ENCODE peak calls at places on chromosome 18, in four cellular contexts. K, A, S and U are unnamed samples.

GRCh38 chr18:76149284-76149683 is 345.8 kb downstream of the ZNF516 start:
- DNase-seq in K (no peak), A (no peak), S (no peak), U (no peak)

GRCh38 chr18:68778280-68778875 is 19.5 kb upstream of the CCDC102B start:
- DNase-seq in K (no peak), A (no peak), S (no peak), U (no peak)

GRCh38 chr18:36333418-36333817 is 35.9 kb downstream of the FHOD3 start:
- DNase-seq in K (no peak), A (no peak), S (no peak), U (peak; percentile 5)

GRCh38 chr18:2959341-2959740 is 53.6 kb downstream of the LPIN2 start:
- DNase-seq in K (no peak), A (no peak), S (no peak), U (no peak)

GRCh38 chr18:34592961-34593382 is 117.1 kb upstream of the DTNA start:
- DNase-seq in K (peak; percentile 76), A (peak; percentile 2), S (peak; percentile 55), U (no peak)

GRCh38 chr18:4270016-4270415 is 185.1 kb downstream of the DLGAP1 start:
- DNase-seq in K (no peak), A (no peak), S (no peak), U (no peak)

GRCh38 chr18:1499265-1499664 is 594.6 kb downstream of the ADCYAP1 start:
- DNase-seq in K (no peak), A (no peak), S (no peak), U (no peak)

GRCh38 chr18:67553471-67553870 is 37.0 kb upstream of the DSEL start:
- DNase-seq in K (no peak), A (no peak), S (no peak), U (no peak)

GRCh38 chr18:41532344-41533086 is 422.5 kb upstream of the PIK3C3 start:
- DNase-seq in K (no peak), A (peak; percentile 2), S (no peak), U (no peak)

GRCh38 chr18:31445908-31446307 is 1.6 kb upstream of the DSG3 start:
- DNase-seq in K (no peak), A (no peak), S (no peak), U (no peak)

GRCh38 chr18:2997429-2997828 is 15.5 kb downstream of the LPIN2 start:
- DNase-seq in K (no peak), A (no peak), S (no peak), U (no peak)

GRCh38 chr18:55250729-55251128 is 291.5 kb upstream of the CCDC68 start:
- DNase-seq in K (no peak), A (no peak), S (no peak), U (no peak)

GRCh38 chr18:11146238-11146946 is 3.0 kb downstream of the PIEZO2 start:
- DNase-seq in K (peak; percentile 67), A (no peak), S (no peak), U (no peak)

GRCh38 chr18:35282353-35282752 is 7.7 kb downstream of the ZSCAN30 start:
- DNase-seq in K (no peak), A (no peak), S (no peak), U (no peak)

GRCh38 chr18:79496978-79497637 is 101.4 kb downstream of the NFATC1 start:
- DNase-seq in K (peak; percentile 87), A (no peak), S (no peak), U (peak; percentile 15)

GRCh38 chr18:61841709-61842108 is 51.1 kb downstream of the RNF152 start:
- DNase-seq in K (no peak), A (no peak), S (no peak), U (no peak)

GRCh38 chr18:50089702-50090101 is 105.2 kb downstream of the MYO5B start:
- DNase-seq in K (no peak), A (no peak), S (no peak), U (no peak)

GRCh38 chr18:25814841-25815458 is 275.5 kb downstream of the SS18 start:
- DNase-seq in K (no peak), A (no peak), S (no peak), U (no peak)

GRCh38 chr18:51122266-51123045 is 75.0 kb downstream of the MEX3C start:
- DNase-seq in K (no peak), A (no peak), S (no peak), U (no peak)

GRCh38 chr18:5643288-5643687 is 99.5 kb upstream of the EPB41L3 start:
- DNase-seq in K (no peak), A (no peak), S (no peak), U (no peak)

GRCh38 chr18:68662779-68663178 is 52.1 kb downstream of the TMX3 start:
- DNase-seq in K (no peak), A (no peak), S (no peak), U (no peak)

GRCh38 chr18:12038082-12038660 is 55.5 kb upstream of the ANKRD62 start:
- DNase-seq in K (peak; percentile 79), A (peak; percentile 24), S (peak; percentile 50), U (no peak)

GRCh38 chr18:61980355-61980754 is 87.5 kb upstream of the RNF152 start:
- DNase-seq in K (no peak), A (no peak), S (no peak), U (no peak)

GRCh38 chr18:48777026-48777736 is 173.6 kb downstream of the SMAD7 start:
- DNase-seq in K (peak; percentile 85), A (peak; percentile 50), S (no peak), U (no peak)

GRCh38 chr18:48951448-48952286 is 902 bp upstream of the SMAD7 start:
- DNase-seq in K (peak; percentile 97), A (peak; percentile 71), S (peak; percentile 87), U (peak; percentile 86)

GRCh38 chr18:59142274-59142673 is 2.6 kb downstream of the SEC11C start:
- DNase-seq in K (no peak), A (no peak), S (no peak), U (no peak)

GRCh38 chr18:30568333-30568732 is 474.2 kb downstream of the DSC3 start:
- DNase-seq in K (no peak), A (no peak), S (no peak), U (no peak)

GRCh38 chr18:65990944-65991708 is 240.3 kb downstream of the CDH7 start:
- DNase-seq in K (no peak), A (no peak), S (no peak), U (no peak)

GRCh38 chr18:21134895-21135294 is 23.3 kb upstream of the ROCK1 start:
- DNase-seq in K (no peak), A (no peak), S (no peak), U (no peak)
- TF ChIP-seq CTCF in K (peak; percentile 52), A (peak; percentile 8), S (no peak), U (peak; percentile 75)

DNA sequence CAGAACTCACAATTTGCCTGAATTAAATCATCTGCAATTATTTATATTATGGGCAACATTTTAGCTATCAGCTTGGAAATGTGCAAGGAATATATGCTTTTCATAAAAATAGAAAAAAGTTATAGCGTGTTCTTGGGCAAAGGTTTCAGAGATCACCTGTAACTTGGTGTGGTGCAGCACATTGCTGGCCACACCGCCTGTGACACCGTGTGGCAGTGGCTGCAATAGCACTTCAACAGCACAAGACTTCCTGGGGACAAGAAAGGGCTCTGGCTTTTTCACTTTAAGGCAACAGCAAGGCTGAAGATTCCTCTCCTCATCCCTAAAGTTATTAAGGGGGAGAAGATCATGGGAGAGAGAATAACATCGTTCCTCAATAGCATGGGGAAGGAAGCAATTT is 14.8 kb upstream of the SERPINB3 start:
- DNase-seq in K (no peak), A (peak; percentile 16), S (no peak), U (no peak)
- TF ChIP-seq CTCF in K (peak; percentile 21), A (peak; percentile 44), S (no peak), U (peak; percentile 29)

DNA sequence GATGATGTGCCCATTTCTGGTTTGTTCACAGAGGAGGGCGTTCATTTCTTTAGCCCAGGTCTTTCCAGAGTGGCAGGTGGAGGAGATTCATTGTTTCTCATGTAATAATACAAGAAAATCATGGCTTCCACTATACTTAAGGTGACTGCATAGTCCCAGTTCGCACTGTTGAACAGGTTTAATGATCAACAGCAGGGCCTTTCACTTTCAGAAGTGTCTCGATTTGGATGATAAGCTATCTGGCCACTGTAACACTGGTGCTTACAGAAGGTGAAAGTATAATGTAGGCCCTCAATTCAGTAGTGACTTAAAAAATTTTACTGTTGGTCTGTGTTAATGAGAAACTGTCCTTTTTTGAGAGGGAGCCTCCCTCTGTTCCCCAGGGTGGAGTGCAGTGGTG is 1.4 kb downstream of the RMC1 start:
- DNase-seq in K (no peak), A (no peak), S (no peak), U (no peak)
- TF ChIP-seq CTCF in K (no peak), A (no peak), S (no peak), U (no peak)

GRCh38 chr18:33440011-33440383 is 524 bp downstream of the CCDC178 start:
- DNase-seq in K (no peak), A (no peak), S (no peak), U (no peak)
- TF ChIP-seq CTCF in K (peak; percentile 42), A (no peak), S (no peak), U (no peak)

GRCh38 chr18:13912601-13913000 is 2.7 kb downstream of the MC2R start:
- DNase-seq in K (no peak), A (no peak), S (no peak), U (no peak)

GRCh38 chr18:13909141-13909540 is 6.2 kb downstream of the MC2R start:
- DNase-seq in K (no peak), A (no peak), S (no peak), U (no peak)

GRCh38 chr18:13910501-13910900 is 4.8 kb downstream of the MC2R start:
- DNase-seq in K (no peak), A (no peak), S (no peak), U (no peak)

GRCh38 chr18:13910986-13911385 is 4.3 kb downstream of the MC2R start:
- DNase-seq in K (no peak), A (no peak), S (no peak), U (no peak)

DNA sequence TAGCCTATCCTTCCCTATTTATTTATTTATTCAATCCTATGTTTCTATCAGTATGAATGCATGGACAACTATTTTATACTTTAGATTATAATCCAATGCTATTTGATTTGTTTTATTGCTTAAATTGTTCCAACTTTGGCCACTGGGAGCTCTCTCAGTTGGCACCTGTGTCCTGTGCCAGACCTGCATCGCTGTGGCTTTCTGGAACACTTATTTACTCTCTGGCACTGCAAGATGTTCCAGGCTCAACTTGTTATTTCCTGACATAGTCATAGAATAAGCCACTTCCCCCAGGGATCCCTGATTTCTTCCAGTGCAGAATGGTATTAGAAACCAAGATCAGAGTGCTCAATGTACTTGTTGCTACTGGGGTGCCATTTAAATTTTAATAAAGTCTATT is 5.8 kb downstream of the MC2R start:
- DNase-seq in K (no peak), A (no peak), S (no peak), U (no peak)
- TF ChIP-seq CTCF in K (no peak), A (no peak), S (no peak), U (no peak)

GRCh38 chr18:45026162-45026561 is 345.5 kb downstream of the SETBP1 start:
- DNase-seq in K (no peak), A (no peak), S (no peak), U (no peak)
- TF ChIP-seq CTCF in K (no peak), A (no peak), S (no peak), U (no peak)